ENCODE peak calls at places on chromosomes 4 and X, in six cellular contexts. S is GM12891, B is HepG2, J is K562, O is H1, R is GM12878. P is an unnamed sample.
A peak's percentile ranks its signal among the peaks of the same experiment; 100 is the strongest.

GRCh38 chr4:74423101-74423500 is 21.8 kb upstream of the AREG start:
- DNase-seq in S (no peak), B (no peak), J (no peak), O (no peak), R (no peak), P (no peak)

GRCh38 chr4:98573791-98574190 is 84.6 kb downstream of the TSPAN5 start:
- DNase-seq in S (no peak), B (no peak), J (no peak), O (no peak), R (no peak), P (no peak)

GRCh38 chrX:19611636-19612376 is 96.5 kb upstream of the MAP3K15 start:
- DNase-seq in S (no peak), B (no peak), J (no peak), O (no peak), R (no peak), P (no peak)

GRCh38 chr4:157992038-157992706 is 180.7 kb downstream of the GASK1B start:
- DNase-seq in S (no peak), B (peak; percentile 60), J (peak; percentile 11), O (no peak), R (no peak), P (no peak)

GRCh38 chr4:73019462-73020047 is 50.0 kb downstream of the COX18 start:
- DNase-seq in S (peak; percentile 17), B (peak; percentile 23), J (peak; percentile 24), O (no peak), R (no peak), P (no peak)

GRCh38 chr4:74391890-74392478 is 27.0 kb downstream of the EREG start:
- DNase-seq in S (no peak), B (no peak), J (no peak), O (no peak), R (no peak), P (no peak)

GRCh38 chrX:134930501-134930900 is 60.3 kb upstream of the SMIM10 start:
- DNase-seq in S (no peak), B (no peak), J (no peak), O (no peak), R (no peak), P (no peak)

GRCh38 chrX:25295466-25295865 is 279.7 kb upstream of the ARX start:
- DNase-seq in S (no peak), B (no peak), J (no peak), O (no peak), R (no peak), P (no peak)

GRCh38 chr4:155734065-155734464 is 24.8 kb upstream of the GUCY1B1 start:
- DNase-seq in S (no peak), B (no peak), J (no peak), O (no peak), R (no peak), P (no peak)

GRCh38 chr4:155407480-155407879 is 30.7 kb upstream of the MAP9 start:
- DNase-seq in S (no peak), B (no peak), J (no peak), O (no peak), R (no peak), P (no peak)

GRCh38 chrX:124346064-124346876 is at the start of gene SH2D1A:
- DNase-seq in S (no peak), B (no peak), J (no peak), O (no peak), R (no peak), P (no peak)

GRCh38 chrX:117895418-117895817 is 221.2 kb downstream of the KLHL13 start:
- DNase-seq in S (no peak), B (no peak), J (no peak), O (no peak), R (no peak), P (no peak)

GRCh38 chrX:2159393-2159792 is 341.4 kb downstream of the DHRSX start:
- DNase-seq in S (no peak), B (no peak), J (no peak), O (no peak), R (no peak), P (no peak)

GRCh38 chr4:47837582-47838294 is at the start of gene CORIN:
- DNase-seq in S (peak; percentile 14), B (no peak), J (no peak), O (no peak), R (no peak), P (no peak)

GRCh38 chr4:42570221-42570620 is 86.7 kb downstream of the ATP8A1 start:
- DNase-seq in S (no peak), B (no peak), J (no peak), O (no peak), R (no peak), P (no peak)

GRCh38 chrX:7059214-7059838 is 88.2 kb upstream of the STS start:
- DNase-seq in S (peak; percentile 22), B (no peak), J (no peak), O (no peak), R (peak; percentile 89), P (peak; percentile 36)

GRCh38 chr4:19478791-19479190 is 772.9 kb upstream of the SLIT2 start:
- DNase-seq in S (no peak), B (no peak), J (no peak), O (no peak), R (no peak), P (no peak)

GRCh38 chr4:39308576-39308975 is 57.6 kb downstream of the RFC1 start:
- DNase-seq in S (no peak), B (no peak), J (no peak), O (no peak), R (no peak), P (no peak)

GRCh38 chrX:87140800-87141483 is 376.7 kb upstream of the KLHL4 start:
- DNase-seq in S (no peak), B (no peak), J (no peak), O (no peak), R (no peak), P (no peak)

GRCh38 chr4:170589597-170590191 is 499.9 kb upstream of the AADAT start:
- DNase-seq in S (peak; percentile 1), B (peak; percentile 36), J (no peak), O (no peak), R (peak; percentile 37), P (no peak)

GRCh38 chrX:7941390-7942042 is 14.3 kb upstream of the PNPLA4 start:
- DNase-seq in S (no peak), B (peak; percentile 3), J (no peak), O (no peak), R (no peak), P (no peak)

GRCh38 chrX:104310084-104310483 is 55.4 kb upstream of the ESX1 start:
- DNase-seq in S (no peak), B (no peak), J (no peak), O (no peak), R (no peak), P (no peak)

GRCh38 chr4:161585011-161585410 is 578.8 kb downstream of the FSTL5 start:
- DNase-seq in S (no peak), B (peak; percentile 1), J (no peak), O (no peak), R (no peak), P (no peak)

GRCh38 chrX:47634871-47635575 is 5.3 kb upstream of the CFP start:
- DNase-seq in S (no peak), B (no peak), J (no peak), O (no peak), R (no peak), P (no peak)

GRCh38 chrX:14412686-14413085 is 116.7 kb upstream of the GLRA2 start:
- DNase-seq in S (no peak), B (no peak), J (no peak), O (no peak), R (no peak), P (no peak)

GRCh38 chr4:79855081-79855480 is 217.9 kb downstream of the ANTXR2 start:
- DNase-seq in S (no peak), B (no peak), J (no peak), O (no peak), R (no peak), P (no peak)

GRCh38 chr4:109177411-109177810 is 125.0 kb downstream of the COL25A1 start:
- DNase-seq in S (no peak), B (no peak), J (no peak), O (no peak), R (no peak), P (no peak)

GRCh38 chr4:20859097-20859781 is 159.0 kb downstream of the PACRGL start:
- DNase-seq in S (no peak), B (no peak), J (no peak), O (no peak), R (no peak), P (no peak)
- TF ChIP-seq POLR2A in S (no peak), B (no peak), J (no peak), O (no peak), R (no peak), P (no peak)

GRCh38 chr4:30537462-30537861 is 182.7 kb upstream of the PCDH7 start:
- DNase-seq in S (no peak), B (no peak), J (no peak), O (no peak), R (no peak), P (no peak)
- TF ChIP-seq POLR2AphosphoS5 in S (no peak), B (no peak), J (no peak), O (no peak), R (no peak), P (no peak)

DNA sequence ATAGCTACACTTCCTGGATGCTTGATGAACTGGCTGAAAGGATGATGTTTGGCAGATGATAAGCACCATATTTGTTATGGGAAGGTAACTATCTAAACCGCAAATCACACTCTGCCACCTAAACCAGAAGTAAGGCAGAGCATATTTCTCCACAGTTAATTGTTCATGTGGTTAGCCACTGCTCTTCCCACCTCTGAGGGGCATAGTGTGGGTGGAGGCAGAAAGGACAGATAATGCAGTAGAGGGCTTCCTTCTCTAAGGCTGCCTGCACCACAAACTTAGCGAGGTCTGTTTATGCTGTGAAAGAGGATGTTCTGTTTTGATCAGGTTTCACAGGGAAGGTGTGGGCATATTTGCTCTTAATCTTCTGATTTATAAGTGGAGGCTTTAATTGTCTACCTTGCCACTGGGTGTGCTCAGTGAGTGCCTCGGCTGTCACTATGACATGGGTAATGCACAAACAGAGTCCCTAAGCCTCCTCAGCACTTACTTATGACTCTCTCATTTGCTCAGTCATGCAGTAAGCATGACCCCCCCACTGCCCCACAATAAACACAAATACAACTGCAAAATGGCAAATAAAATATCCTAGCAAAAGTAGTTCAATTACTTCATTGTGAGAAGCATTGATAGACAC is 401.0 kb downstream of the TMA16 start:
- DNase-seq in S (no peak), B (no peak), J (no peak), O (no peak), R (no peak), P (no peak)
- TF ChIP-seq TAF1 in S (no peak), B (no peak), J (no peak), O (no peak), R (no peak), P (no peak)

DNA sequence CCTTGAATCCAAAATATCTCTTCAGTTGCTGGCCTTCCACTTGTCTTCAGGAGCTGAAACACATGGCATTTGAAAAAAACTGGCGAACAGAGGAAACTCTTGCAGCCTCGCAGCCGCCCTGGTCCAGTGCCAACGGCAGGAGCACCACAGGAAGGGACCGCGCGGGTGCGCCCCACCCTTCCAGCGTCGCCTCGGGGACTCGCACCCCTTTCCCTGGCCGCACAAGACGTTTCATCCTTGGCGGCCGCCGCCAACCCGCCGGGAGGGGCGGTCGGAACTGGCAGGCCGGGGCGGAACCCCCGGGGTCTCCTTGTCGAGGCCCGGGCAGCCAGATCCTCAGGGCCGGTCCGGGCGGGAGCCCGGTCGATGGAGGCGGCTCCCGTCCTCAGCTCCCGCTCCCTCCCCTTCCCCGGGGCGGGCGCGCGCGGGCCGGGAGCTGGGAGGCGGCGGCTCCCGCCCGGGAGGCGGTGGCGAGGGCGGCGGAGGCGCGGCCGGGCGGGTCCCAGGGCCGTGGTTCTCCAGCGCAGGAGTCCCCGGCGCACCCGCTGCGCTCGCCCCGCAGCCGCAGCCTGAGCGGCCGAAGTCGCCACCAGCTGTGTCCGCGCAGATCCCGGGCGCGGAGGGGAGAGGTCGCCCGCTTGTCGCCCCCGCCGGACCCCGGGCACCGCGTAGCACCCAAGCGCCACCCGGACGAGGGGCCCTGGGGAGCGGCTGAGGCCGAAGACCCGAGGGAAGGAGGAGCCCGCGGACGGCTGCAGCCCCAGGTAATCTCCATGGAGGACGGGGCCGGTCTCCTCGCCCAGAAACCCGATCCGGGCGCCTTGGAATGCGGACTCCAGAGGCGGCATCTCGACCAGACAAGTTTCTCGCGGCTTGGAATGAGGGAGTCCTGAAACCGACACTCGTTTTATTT is 882 bp upstream of the NDST3 start:
- DNase-seq in S (peak; percentile 9), B (no peak), J (no peak), O (no peak), R (no peak), P (peak; percentile 7)
- TF ChIP-seq POLR2A in S (no peak), B (no peak), J (no peak), O (no peak), R (no peak), P (no peak)

P was measured in GM12892.